ENCODE peak calls at places on chromosome 1, in six cellular contexts. R is CD8-positive, alpha-beta T cell; O is NB4; G is fibroblast of mammary gland; N is esophagus squamous epithelium; U is stimulated activated CD4-positive, alpha-beta T cell treated with anti-CD3 and anti-CD28 coated beads, TNF-alpha, amount 100 ng/mL, for 4 hours. H is an unnamed sample.

GRCh38 chr1:212344905-212345304 is 59.7 kb downstream of the PPP2R5A start:
- DNase-seq in R (no peak), O (no peak), G (no peak), N (no peak), U (no peak), H (no peak)

GRCh38 chr1:192445849-192446489 is 129.2 kb downstream of the RGS21 start:
- DNase-seq in R (peak), O (peak), G (peak), N (no peak), U (peak), H (peak)

GRCh38 chr1:66981679-66982078 is 56.9 kb downstream of the MIER1 start:
- DNase-seq in R (peak), O (no peak), G (peak), N (no peak), U (peak), H (peak)

GRCh38 chr1:15852036-15852827 is 4.7 kb downstream of the SPEN start:
- DNase-seq in R (no peak), O (no peak), G (no peak), N (no peak), U (no peak), H (no peak)

GRCh38 chr1:96370752-96371151 is 350.8 kb upstream of the PTBP2 start:
- DNase-seq in R (no peak), O (no peak), G (peak), N (no peak), U (no peak), H (no peak)

GRCh38 chr1:154944422-154945159 is 8.1 kb upstream of the PMVK start:
- DNase-seq in R (no peak), O (no peak), G (no peak), N (no peak), U (no peak), H (no peak)

GRCh38 chr1:26553942-26554682 is 24.6 kb downstream of the RPS6KA1 start:
- DNase-seq in R (no peak), O (peak), G (no peak), N (no peak), U (no peak), H (no peak)

GRCh38 chr1:209686319-209686718 is 11.1 kb downstream of the G0S2 start:
- DNase-seq in R (no peak), O (no peak), G (no peak), N (no peak), U (no peak), H (no peak)

GRCh38 chr1:223123238-223123976 is 19.6 kb downstream of the TLR5 start:
- DNase-seq in R (peak), O (peak), G (peak), N (no peak), U (peak), H (peak)

GRCh38 chr1:20491866-20492265 is 5.9 kb upstream of the CAMK2N1 start:
- DNase-seq in R (no peak), O (no peak), G (no peak), N (no peak), U (no peak), H (no peak)

GRCh38 chr1:179866616-179867015 is 11.0 kb downstream of the TOR1AIP2 start:
- DNase-seq in R (no peak), O (no peak), G (no peak), N (no peak), U (no peak), H (no peak)